ENCODE peak calls at places on chromosomes 5 and 9, in seven cellular contexts. W, T, K, I, F, A and Y are unnamed samples.

GRCh38 chr9:36729902-36730301 is 157.2 kb downstream of the MELK start:
- DNase-seq in W (no peak), T (peak; percentile 40), K (no peak), I (no peak), F (no peak), A (peak; percentile 12), Y (peak; percentile 2)

GRCh38 chr9:10858817-10859216 is 246.0 kb upstream of the PTPRD start:
- DNase-seq in W (no peak), T (no peak), K (no peak), I (no peak), F (no peak), A (no peak), Y (no peak)

GRCh38 chr5:137630972-137631370 is 104.9 kb downstream of the KLHL3 start:
- DNase-seq in W (no peak), T (peak; percentile 4), K (no peak), I (peak; percentile 19), F (no peak), A (peak; percentile 3), Y (no peak)

GRCh38 chr9:134858051-134858841 is 22.4 kb upstream of the FCN2 start:
- DNase-seq in W (peak; percentile 31), T (peak; percentile 38), K (no peak), I (no peak), F (no peak), A (no peak), Y (no peak)

GRCh38 chr5:58887721-58888409 is 305.0 kb downstream of the RAB3C start:
- DNase-seq in W (no peak), T (peak; percentile 11), K (no peak), I (peak; percentile 23), F (no peak), A (peak; percentile 21), Y (no peak)

GRCh38 chr9:112384690-112385089 is 4.8 kb downstream of the HSDL2 start:
- DNase-seq in W (no peak), T (no peak), K (no peak), I (no peak), F (no peak), A (no peak), Y (no peak)

GRCh38 chr9:71737455-71737854 is 30.9 kb downstream of the CEMIP2 start:
- DNase-seq in W (no peak), T (no peak), K (no peak), I (no peak), F (no peak), A (no peak), Y (no peak)

GRCh38 chr5:107444327-107444726 is 226.4 kb downstream of the EFNA5 start:
- DNase-seq in W (no peak), T (peak; percentile 21), K (no peak), I (no peak), F (no peak), A (no peak), Y (no peak)

GRCh38 chr5:36665638-36666037 is 59.2 kb downstream of the SLC1A3 start:
- DNase-seq in W (no peak), T (no peak), K (no peak), I (no peak), F (no peak), A (no peak), Y (peak; percentile 69)

GRCh38 chr5:36666986-36667385 is 60.6 kb downstream of the SLC1A3 start:
- DNase-seq in W (no peak), T (no peak), K (no peak), I (peak; percentile 54), F (no peak), A (no peak), Y (no peak)

GRCh38 chr5:36667826-36668225 is 61.4 kb downstream of the SLC1A3 start:
- DNase-seq in W (no peak), T (no peak), K (no peak), I (no peak), F (no peak), A (no peak), Y (no peak)

GRCh38 chr5:36664762-36665161 is 58.4 kb downstream of the SLC1A3 start:
- DNase-seq in W (peak; percentile 58), T (no peak), K (no peak), I (peak; percentile 86), F (no peak), A (no peak), Y (peak; percentile 18)

GRCh38 chr5:36666304-36666703 is 59.9 kb downstream of the SLC1A3 start:
- DNase-seq in W (no peak), T (no peak), K (no peak), I (no peak), F (no peak), A (no peak), Y (no peak)
- H3K23ac ChIP-seq in W (no peak overlapping the region), T (no peak overlapping the region), K (no peak overlapping the region), I (no peak overlapping the region), F (no peak overlapping the region), A (no peak overlapping the region), Y (no peak overlapping the region)

GRCh38 chr9:3850083-3850482 is 324.3 kb upstream of the RFX3 start:
- DNase-seq in W (no peak), T (no peak), K (no peak), I (no peak), F (no peak), A (no peak), Y (no peak)

GRCh38 chr9:3855601-3856328 is 330.0 kb upstream of the RFX3 start:
- DNase-seq in W (no peak), T (no peak), K (no peak), I (peak; percentile 54), F (no peak), A (no peak), Y (no peak)

GRCh38 chr9:3848445-3849114 is 322.8 kb upstream of the RFX3 start:
- DNase-seq in W (peak; percentile 80), T (peak; percentile 34), K (peak; percentile 68), I (peak; percentile 92), F (peak; percentile 78), A (peak; percentile 35), Y (peak; percentile 11)

GRCh38 chr9:3856592-3856991 is 330.8 kb upstream of the RFX3 start:
- DNase-seq in W (no peak), T (peak; percentile 26), K (no peak), I (no peak), F (no peak), A (no peak), Y (no peak)

DNA sequence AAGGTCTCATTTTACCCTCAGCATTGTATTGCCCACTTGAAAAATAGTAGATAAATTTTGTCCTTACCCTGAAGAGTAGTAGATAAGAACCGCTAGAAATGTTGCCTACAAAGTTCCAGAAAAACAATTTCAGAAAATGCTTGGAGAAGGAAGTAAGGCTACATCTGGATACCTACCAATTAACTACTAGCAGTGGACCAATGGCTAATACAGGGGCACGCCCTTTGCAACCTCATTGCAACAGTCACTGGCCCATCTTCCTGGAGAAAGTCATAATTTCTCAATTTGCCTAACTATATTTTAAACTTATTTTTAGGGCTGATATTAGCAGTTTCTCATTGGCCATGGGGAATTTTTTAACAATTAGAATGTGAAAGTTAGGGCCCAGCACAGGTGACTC is 326.7 kb upstream of the RFX3 start:
- DNase-seq in W (no peak), T (no peak), K (no peak), I (no peak), F (no peak), A (no peak), Y (no peak)
- H4K8ac ChIP-seq in W (no peak overlapping the region), T (no peak overlapping the region), K (no peak overlapping the region), I (no peak overlapping the region), F (no peak overlapping the region), A (no peak overlapping the region), Y (no peak overlapping the region)

GRCh38 chr9:38680827-38681226 is 39.1 kb downstream of the FAM240B start:
- DNase-seq in W (no peak), T (no peak), K (no peak), I (no peak), F (no peak), A (no peak), Y (no peak)
- H3K23ac ChIP-seq in W (no peak overlapping the region), T (no peak overlapping the region), K (no peak overlapping the region), I (no peak overlapping the region), F (no peak overlapping the region), A (no peak overlapping the region), Y (no peak overlapping the region)

GRCh38 chr5:37495210-37495609 is 116.1 kb downstream of the WDR70 start:
- DNase-seq in W (no peak), T (peak; percentile 39), K (no peak), I (peak; percentile 14), F (no peak), A (peak; percentile 88), Y (no peak)
- H4K8ac ChIP-seq in W (no peak overlapping the region), T (no peak overlapping the region), K (no peak overlapping the region), I (no peak overlapping the region), F (no peak overlapping the region), A (no peak overlapping the region), Y (no peak overlapping the region)

GRCh38 chr9:131117762-131118145 is 7.6 kb upstream of the NUP214 start:
- DNase-seq in W (no peak), T (no peak), K (no peak), I (no peak), F (no peak), A (no peak), Y (no peak)
- H3K23ac ChIP-seq in W (no peak overlapping the region), T (no peak overlapping the region), K (no peak overlapping the region), I (no peak overlapping the region), F (no peak overlapping the region), A (no peak overlapping the region), Y (no peak overlapping the region)

GRCh38 chr9:131366745-131367401 is 27.0 kb upstream of the PRRC2B start:
- DNase-seq in W (peak; percentile 64), T (peak; percentile 49), K (peak; percentile 36), I (peak; percentile 72), F (peak; percentile 63), A (no peak), Y (peak; percentile 65)
- H4K8ac ChIP-seq in W (no peak overlapping the region), T (peak overlapping the region; percentile 9), K (no peak overlapping the region), I (no peak overlapping the region), F (no peak overlapping the region), A (no peak overlapping the region), Y (no peak overlapping the region)

DNA sequence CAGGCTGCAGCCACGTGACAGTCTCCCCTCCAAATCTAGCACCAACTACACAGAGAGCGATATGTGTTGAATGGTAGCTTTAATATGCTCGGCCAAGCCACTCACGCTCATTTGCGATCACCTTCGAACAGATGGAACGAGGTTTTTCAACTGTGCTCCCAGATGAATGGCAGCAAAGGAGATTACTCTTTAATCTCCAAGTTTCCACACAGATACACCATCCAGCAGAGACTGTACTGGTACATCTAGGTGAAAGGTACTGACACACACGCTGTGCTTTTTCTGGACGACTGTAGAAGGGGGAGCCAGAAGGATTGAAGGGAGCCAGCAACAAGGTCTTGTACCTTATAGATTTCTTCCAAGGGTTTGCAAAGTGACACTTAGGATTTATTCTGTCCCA is 263.9 kb downstream of the NR3C1 start:
- DNase-seq in W (no peak), T (no peak), K (no peak), I (no peak), F (no peak), A (no peak), Y (no peak)
- H3K23ac ChIP-seq in W (no peak overlapping the region), T (no peak overlapping the region), K (no peak overlapping the region), I (no peak overlapping the region), F (no peak overlapping the region), A (no peak overlapping the region), Y (no peak overlapping the region)